ENCODE peak calls at places on chromosomes 2 and 18, in five cellular contexts. One of them, this sample, is unnamed.

GRCh38 chr18:56903686-56904085 is 243.2 kb upstream of the BOD1L2 start:
- DNase-seq in nephron progenitor cell: no peak
- DNase-seq in mesothelial cell of epicardium: no peak
- DNase-seq in left ventricle myocardium inferior: no peak
- DNase-seq in CD4-positive, alpha-beta T cell: no peak
- DNase-seq in this sample: no peak

GRCh38 chr2:44051948-44052347 is 56.2 kb upstream of the LRPPRC start:
- DNase-seq in mesothelial cell of epicardium: no peak
- DNase-seq in CD4-positive, alpha-beta T cell: no peak
- DNase-seq in left ventricle myocardium inferior: no peak
- DNase-seq in nephron progenitor cell: no peak
- DNase-seq in this sample: no peak

GRCh38 chr18:51051105-51051712 is 21.2 kb downstream of the SMAD4 start:
- DNase-seq in CD4-positive, alpha-beta T cell: no peak
- DNase-seq in mesothelial cell of epicardium: no peak
- DNase-seq in left ventricle myocardium inferior: no peak
- DNase-seq in nephron progenitor cell: peak; percentile 8
- DNase-seq in this sample: no peak

GRCh38 chr2:176702169-176702568 is 432.9 kb downstream of the MTX2 start:
- DNase-seq in CD4-positive, alpha-beta T cell: no peak
- DNase-seq in left ventricle myocardium inferior: no peak
- DNase-seq in nephron progenitor cell: no peak
- DNase-seq in mesothelial cell of epicardium: no peak
- DNase-seq in this sample: no peak

GRCh38 chr2:68799615-68800400 is 65.2 kb downstream of the ARHGAP25 start:
- DNase-seq in nephron progenitor cell: peak; percentile 19
- DNase-seq in mesothelial cell of epicardium: no peak
- DNase-seq in left ventricle myocardium inferior: no peak
- DNase-seq in CD4-positive, alpha-beta T cell: no peak
- DNase-seq in this sample: no peak

GRCh38 chr2:46847185-46847710 is 68.4 kb downstream of the MCFD2 start:
- DNase-seq in mesothelial cell of epicardium: peak; percentile 63
- DNase-seq in CD4-positive, alpha-beta T cell: no peak
- DNase-seq in nephron progenitor cell: no peak
- DNase-seq in left ventricle myocardium inferior: peak; percentile 93
- DNase-seq in this sample: peak; percentile 95

GRCh38 chr2:237642030-237642700 is 14.8 kb downstream of the LRRFIP1 start:
- DNase-seq in nephron progenitor cell: no peak
- DNase-seq in CD4-positive, alpha-beta T cell: no peak
- DNase-seq in left ventricle myocardium inferior: no peak
- DNase-seq in mesothelial cell of epicardium: no peak
- DNase-seq in this sample: no peak

GRCh38 chr2:200797242-200797770 is 14.4 kb upstream of the BZW1 start:
- DNase-seq in left ventricle myocardium inferior: peak; percentile 53
- DNase-seq in mesothelial cell of epicardium: no peak
- DNase-seq in nephron progenitor cell: no peak
- DNase-seq in CD4-positive, alpha-beta T cell: no peak
- DNase-seq in this sample: no peak

GRCh38 chr2:121485039-121485438 is 45.6 kb upstream of the RNU4ATAC start:
- DNase-seq in nephron progenitor cell: no peak
- DNase-seq in CD4-positive, alpha-beta T cell: no peak
- DNase-seq in left ventricle myocardium inferior: no peak
- DNase-seq in mesothelial cell of epicardium: no peak
- DNase-seq in this sample: no peak

GRCh38 chr2:24082787-24083566 is 1.7 kb downstream of the TP53I3 start:
- DNase-seq in CD4-positive, alpha-beta T cell: no peak
- DNase-seq in left ventricle myocardium inferior: no peak
- DNase-seq in nephron progenitor cell: no peak
- DNase-seq in mesothelial cell of epicardium: no peak
- DNase-seq in this sample: no peak

GRCh38 chr2:10260130-10260529 is 42.6 kb upstream of the HPCAL1 start:
- DNase-seq in CD4-positive, alpha-beta T cell: no peak
- DNase-seq in left ventricle myocardium inferior: peak; percentile 2
- DNase-seq in nephron progenitor cell: no peak
- DNase-seq in mesothelial cell of epicardium: no peak
- DNase-seq in this sample: no peak

GRCh38 chr2:195820373-195820772 is 163.3 kb downstream of the SLC39A10 start:
- DNase-seq in nephron progenitor cell: no peak
- DNase-seq in mesothelial cell of epicardium: no peak
- DNase-seq in CD4-positive, alpha-beta T cell: no peak
- DNase-seq in left ventricle myocardium inferior: no peak
- DNase-seq in this sample: no peak

GRCh38 chr2:166451451-166451850 is 42.6 kb downstream of the SCN7A start:
- DNase-seq in left ventricle myocardium inferior: no peak
- DNase-seq in CD4-positive, alpha-beta T cell: no peak
- DNase-seq in mesothelial cell of epicardium: no peak
- DNase-seq in nephron progenitor cell: no peak
- DNase-seq in this sample: no peak

GRCh38 chr2:102967451-102967850 is 205.6 kb downstream of the TMEM182 start:
- DNase-seq in CD4-positive, alpha-beta T cell: no peak
- DNase-seq in mesothelial cell of epicardium: no peak
- DNase-seq in nephron progenitor cell: no peak
- DNase-seq in left ventricle myocardium inferior: no peak
- DNase-seq in this sample: no peak

GRCh38 chr18:10543277-10543676 is 17.4 kb downstream of the NAPG start:
- DNase-seq in CD4-positive, alpha-beta T cell: no peak
- DNase-seq in mesothelial cell of epicardium: no peak
- DNase-seq in left ventricle myocardium inferior: no peak
- DNase-seq in nephron progenitor cell: no peak
- DNase-seq in this sample: no peak

GRCh38 chr18:10546557-10547300 is 20.9 kb downstream of the NAPG start:
- DNase-seq in left ventricle myocardium inferior: no peak
- DNase-seq in mesothelial cell of epicardium: no peak
- DNase-seq in CD4-positive, alpha-beta T cell: no peak
- DNase-seq in nephron progenitor cell: no peak
- DNase-seq in this sample: no peak

DNA sequence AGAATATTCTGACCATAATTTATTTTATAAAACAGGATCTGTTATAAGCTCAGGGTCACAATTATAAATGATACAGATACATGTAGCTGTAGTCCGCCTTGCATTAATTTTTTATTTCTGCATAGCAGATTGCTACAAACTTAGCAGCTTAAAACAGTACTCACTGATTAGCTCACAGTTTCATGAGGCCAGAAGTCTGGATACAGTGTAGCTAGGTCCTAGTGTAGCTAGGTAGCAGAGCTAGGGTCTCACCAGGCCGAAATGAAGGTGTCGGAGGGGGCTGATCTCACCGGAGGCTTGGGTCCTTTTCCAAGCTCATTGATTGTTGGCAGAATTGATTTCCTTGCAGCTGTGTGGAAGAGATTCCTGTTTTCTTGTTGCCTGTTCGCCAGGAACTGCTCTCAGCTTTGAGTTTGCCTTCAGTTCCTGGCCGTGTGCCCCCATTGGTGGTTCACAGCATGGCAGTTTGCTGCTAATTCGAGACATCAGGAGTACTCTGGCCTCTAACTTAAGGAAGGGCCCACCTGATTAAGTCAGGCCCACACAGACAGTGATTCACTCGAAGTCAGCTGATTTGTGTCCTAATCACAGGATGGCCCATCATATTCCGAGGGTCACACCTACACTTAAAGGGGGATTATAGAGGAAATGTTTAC is 18.4 kb downstream of the NAPG start:
- DNase-seq in left ventricle myocardium inferior: no peak
- DNase-seq in CD4-positive, alpha-beta T cell: no peak
- DNase-seq in mesothelial cell of epicardium: no peak
- DNase-seq in nephron progenitor cell: no peak
- DNase-seq in this sample: no peak
- TF ChIP-seq CTCF in left ventricle myocardium inferior: peak; percentile 40
- TF ChIP-seq CTCF in CD4-positive, alpha-beta T cell: no peak
- TF ChIP-seq CTCF in mesothelial cell of epicardium: no peak
- TF ChIP-seq CTCF in nephron progenitor cell: no peak
- TF ChIP-seq CTCF in this sample: no peak

DNA sequence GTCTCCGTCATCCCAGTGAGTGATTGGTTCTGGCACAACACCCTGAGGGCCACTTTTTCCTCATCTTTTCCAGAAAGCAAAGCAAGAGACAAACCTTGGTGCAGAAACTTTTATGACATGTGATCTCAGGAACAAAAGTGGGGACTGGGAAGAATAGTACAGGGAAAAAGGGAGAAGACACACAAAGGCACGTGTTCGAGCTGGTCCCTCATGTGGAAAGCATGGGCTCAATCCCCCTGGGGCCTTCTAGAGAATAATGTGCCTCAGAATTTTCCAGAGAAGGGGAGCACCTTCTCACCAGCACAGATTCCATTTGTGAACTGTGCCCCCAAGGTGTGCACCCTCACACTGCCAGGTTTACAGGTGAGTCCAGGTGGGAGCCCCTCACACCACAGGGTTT is 312.6 kb downstream of the FBXO15 start:
- DNase-seq in CD4-positive, alpha-beta T cell: no peak
- DNase-seq in left ventricle myocardium inferior: no peak
- DNase-seq in mesothelial cell of epicardium: no peak
- DNase-seq in nephron progenitor cell: no peak
- DNase-seq in this sample: no peak
- TF ChIP-seq CTCF in CD4-positive, alpha-beta T cell: no peak
- TF ChIP-seq CTCF in left ventricle myocardium inferior: no peak
- TF ChIP-seq CTCF in mesothelial cell of epicardium: no peak
- TF ChIP-seq CTCF in nephron progenitor cell: no peak
- TF ChIP-seq CTCF in this sample: no peak

GRCh38 chr2:25504266-25504665 is 162.5 kb upstream of the DNMT3A start:
- DNase-seq in CD4-positive, alpha-beta T cell: no peak
- DNase-seq in left ventricle myocardium inferior: no peak
- DNase-seq in mesothelial cell of epicardium: no peak
- DNase-seq in nephron progenitor cell: no peak
- DNase-seq in this sample: no peak
- TF ChIP-seq CTCF in CD4-positive, alpha-beta T cell: no peak
- TF ChIP-seq CTCF in left ventricle myocardium inferior: no peak
- TF ChIP-seq CTCF in mesothelial cell of epicardium: no peak
- TF ChIP-seq CTCF in nephron progenitor cell: no peak
- TF ChIP-seq CTCF in this sample: no peak

GRCh38 chr2:211093743-211094303 is 537.4 kb downstream of the CPS1 start:
- DNase-seq in CD4-positive, alpha-beta T cell: no peak
- DNase-seq in nephron progenitor cell: no peak
- DNase-seq in left ventricle myocardium inferior: no peak
- DNase-seq in mesothelial cell of epicardium: no peak
- DNase-seq in this sample: no peak
- TF ChIP-seq CTCF in CD4-positive, alpha-beta T cell: no peak
- TF ChIP-seq CTCF in nephron progenitor cell: peak; percentile 22
- TF ChIP-seq CTCF in left ventricle myocardium inferior: peak; percentile 34
- TF ChIP-seq CTCF in mesothelial cell of epicardium: no peak
- TF ChIP-seq CTCF in this sample: no peak